ENCODE peak calls at places on chromosome 5, in four cellular contexts. V is colonic mucosa, C is transverse colon, Z is pancreas. T is an unnamed sample.
A peak's percentile ranks its signal among the peaks of the same experiment; 100 is the strongest.

GRCh38 chr5:1106385-1107166 is 5.3 kb downstream of the SLC12A7 start:
- DNase-seq in V (no peak), C (no peak), Z (no peak), T (no peak)

GRCh38 chr5:72280655-72281069 is 39.4 kb downstream of the MRPS27 start:
- DNase-seq in V (no peak), C (no peak), Z (no peak), T (no peak)

GRCh38 chr5:1227669-1228068 is 2.5 kb downstream of the SLC6A18 start:
- DNase-seq in V (no peak), C (no peak), Z (no peak), T (no peak)

GRCh38 chr5:179264053-179264540 is 81.2 kb downstream of the ADAMTS2 start:
- DNase-seq in V (peak; percentile 12), C (peak; percentile 3), Z (no peak), T (no peak)

GRCh38 chr5:148808864-148809642 is 17.4 kb upstream of the ADRB2 start:
- DNase-seq in V (no peak), C (peak; percentile 38), Z (no peak), T (no peak)

GRCh38 chr5:36078430-36078829 is 11.7 kb upstream of the UGT3A2 start:
- DNase-seq in V (no peak), C (no peak), Z (no peak), T (no peak)

GRCh38 chr5:150540615-150541396 is 32.9 kb downstream of the NDST1 start:
- DNase-seq in V (no peak), C (peak; percentile 37), Z (no peak), T (no peak)

GRCh38 chr5:957730-958485 is 50.7 kb upstream of the NKD2 start:
- DNase-seq in V (no peak), C (no peak), Z (no peak), T (no peak)

GRCh38 chr5:53109041-53109435 is 519 bp downstream of the MOCS2 start:
- DNase-seq in V (peak; percentile 44), C (no peak), Z (no peak), T (no peak)

GRCh38 chr5:74521401-74521800 is 119.1 kb downstream of the ENC1 start:
- DNase-seq in V (no peak), C (no peak), Z (no peak), T (no peak)

GRCh38 chr5:59367791-59368394 is 525.6 kb downstream of the PDE4D start:
- DNase-seq in V (peak; percentile 71), C (peak; percentile 66), Z (no peak), T (no peak)

GRCh38 chr5:132389453-132390286 is 20.2 kb downstream of the SLC22A5 start:
- DNase-seq in V (peak; percentile 46), C (peak; percentile 71), Z (no peak), T (no peak)

GRCh38 chr5:150571836-150572235 is 63.9 kb downstream of the NDST1 start:
- DNase-seq in V (no peak), C (no peak), Z (no peak), T (no peak)

GRCh38 chr5:150895431-150896428 is 9.1 kb downstream of the ZNF300 start:
- DNase-seq in V (no peak), C (no peak), Z (no peak), T (no peak)

GRCh38 chr5:180139731-180140626 is 68.4 kb upstream of the RNF130 start:
- DNase-seq in V (peak; percentile 10), C (no peak), Z (no peak), T (no peak)

GRCh38 chr5:34686762-34687268 is 30.7 kb downstream of the RAI14 start:
- DNase-seq in V (peak; percentile 86), C (peak; percentile 84), Z (no peak), T (no peak)

GRCh38 chr5:145568581-145568980 is 266.6 kb downstream of the PRELID2 start:
- DNase-seq in V (no peak), C (no peak), Z (no peak), T (no peak)

GRCh38 chr5:81189875-81190467 is 43.2 kb upstream of the CKMT2 start:
- DNase-seq in V (no peak), C (no peak), Z (no peak), T (no peak)

GRCh38 chr5:179908528-179908927 is 831 bp upstream of the TBC1D9B start:
- DNase-seq in V (no peak), C (no peak), Z (peak; percentile 80), T (no peak)

GRCh38 chr5:172999974-173000373 is 16.4 kb downstream of the ATP6V0E1 start:
- DNase-seq in V (no peak), C (no peak), Z (no peak), T (no peak)

GRCh38 chr5:69493235-69493925 is 790 bp downstream of the OCLN start:
- DNase-seq in V (peak; percentile 71), C (peak; percentile 50), Z (peak; percentile 75), T (no peak)

GRCh38 chr5:72268753-72269410 is 51.2 kb downstream of the MRPS27 start:
- DNase-seq in V (peak; percentile 62), C (peak; percentile 30), Z (no peak), T (peak; percentile 20)

GRCh38 chr5:67141644-67142043 is 55.0 kb downstream of the CD180 start:
- DNase-seq in V (no peak), C (no peak), Z (no peak), T (no peak)

GRCh38 chr5:168770036-168770498 is 190.9 kb upstream of the PANK3 start:
- DNase-seq in V (no peak), C (no peak), Z (no peak), T (no peak)

GRCh38 chr5:58314356-58315045 is 145.4 kb downstream of the PLK2 start:
- DNase-seq in V (no peak), C (no peak), Z (no peak), T (no peak)

GRCh38 chr5:168656633-168657032 is 77.5 kb upstream of the PANK3 start:
- DNase-seq in V (no peak), C (no peak), Z (no peak), T (no peak)

GRCh38 chr5:131589510-131590348 is 45.3 kb downstream of the RAPGEF6 start:
- DNase-seq in V (peak; percentile 38), C (peak; percentile 26), Z (no peak), T (peak; percentile 13)

GRCh38 chr5:177357459-177358332 is at the start of gene RGS14:
- DNase-seq in V (peak; percentile 71), C (peak; percentile 68), Z (peak; percentile 75), T (no peak)

GRCh38 chr5:976849-977751 is 31.5 kb upstream of the NKD2 start:
- DNase-seq in V (no peak), C (no peak), Z (no peak), T (no peak)

GRCh38 chr5:60538955-60539866 is 160.8 kb downstream of the DEPDC1B start:
- DNase-seq in V (no peak), C (no peak), Z (no peak), T (no peak)

GRCh38 chr5:60544162-60544561 is 155.8 kb downstream of the DEPDC1B start:
- DNase-seq in V (no peak), C (no peak), Z (no peak), T (no peak)

GRCh38 chr5:60545526-60545925 is 154.4 kb downstream of the DEPDC1B start:
- DNase-seq in V (no peak), C (no peak), Z (no peak), T (no peak)

GRCh38 chr5:60540855-60541805 is 158.8 kb downstream of the DEPDC1B start:
- DNase-seq in V (no peak), C (no peak), Z (no peak), T (no peak)

GRCh38 chr5:60541980-60542379 is 158.0 kb downstream of the DEPDC1B start:
- DNase-seq in V (no peak), C (no peak), Z (no peak), T (no peak)
- H3K27ac ChIP-seq in V (no peak overlapping the region), C (no peak overlapping the region), Z (no peak overlapping the region), T (no peak overlapping the region)

GRCh38 chr5:103037673-103038455 is 82.1 kb downstream of the GIN1 start:
- DNase-seq in V (no peak), C (no peak), Z (no peak), T (no peak)
- H3K27ac ChIP-seq in V (no peak overlapping the region), C (no peak overlapping the region), Z (no peak overlapping the region), T (no peak overlapping the region)

DNA sequence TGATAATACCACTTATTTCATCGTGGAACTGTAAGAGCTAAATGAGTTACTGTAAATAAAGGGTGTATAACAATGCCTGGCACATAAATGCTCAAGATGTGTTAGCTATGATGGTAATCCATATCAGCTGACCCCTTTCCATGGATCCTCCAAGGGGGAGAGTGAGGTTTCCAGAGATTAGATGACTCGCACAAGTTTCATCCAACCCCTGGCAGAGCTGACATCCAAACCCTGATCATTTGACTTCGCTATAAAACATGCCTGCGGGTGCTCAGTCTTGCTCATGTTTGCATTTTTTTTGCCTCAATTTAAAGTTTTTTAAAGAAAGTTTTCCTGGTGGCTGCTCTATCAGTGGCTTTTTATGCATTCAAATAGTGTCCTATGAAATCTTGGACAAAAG is 145.7 kb upstream of the SMIM23 start:
- DNase-seq in V (no peak), C (no peak), Z (no peak), T (no peak)
- H3K27ac ChIP-seq in V (no peak overlapping the region), C (no peak overlapping the region), Z (no peak overlapping the region), T (no peak overlapping the region)

DNA sequence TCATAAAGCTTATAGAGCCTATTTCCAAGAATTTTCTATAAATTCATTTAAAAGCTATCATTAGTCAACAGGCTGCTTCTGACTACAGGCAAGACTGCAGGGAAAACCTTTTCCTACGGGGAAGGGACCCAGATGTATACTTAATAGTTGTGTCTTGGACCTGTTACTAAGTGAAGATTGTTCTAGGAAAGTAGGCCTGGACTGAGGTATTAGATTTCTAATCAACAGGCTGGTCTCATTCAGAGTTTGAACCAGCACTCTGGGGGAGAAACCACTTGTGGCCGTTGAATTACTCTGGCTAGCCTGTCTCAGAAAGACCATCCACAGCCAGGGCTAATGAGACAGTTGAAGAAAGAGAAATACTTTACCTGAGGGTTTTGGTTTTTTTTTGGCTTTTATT is 60.0 kb downstream of the IL6ST start:
- DNase-seq in V (no peak), C (no peak), Z (no peak), T (no peak)
- H3K27ac ChIP-seq in V (no peak overlapping the region), C (no peak overlapping the region), Z (no peak overlapping the region), T (no peak overlapping the region)

GRCh38 chr5:133930824-133931111 is 37.7 kb downstream of the C5orf15 start:
- DNase-seq in V (no peak), C (no peak), Z (no peak), T (no peak)
- H3K27ac ChIP-seq in V (no peak overlapping the region), C (no peak overlapping the region), Z (no peak overlapping the region), T (no peak overlapping the region)

GRCh38 chr5:119752921-119753886 is 123.8 kb downstream of the FAM170A start:
- DNase-seq in V (no peak), C (no peak), Z (no peak), T (no peak)
- H3K27ac ChIP-seq in V (no peak overlapping the region), C (no peak overlapping the region), Z (no peak overlapping the region), T (no peak overlapping the region)

GRCh38 chr5:61575581-61575980 is 243.5 kb downstream of the ZSWIM6 start:
- DNase-seq in V (no peak), C (no peak), Z (no peak), T (no peak)
- H3K27ac ChIP-seq in V (no peak overlapping the region), C (no peak overlapping the region), Z (no peak overlapping the region), T (no peak overlapping the region)

T was measured in substantia nigra.